ENCODE peak calls at places on chromosomes 6 and 20, in seven cellular contexts. V is NCI-H1105; R is HT1080; M is type B pancreatic cell; F is IMR-90; D is activated naive CD4-positive, alpha-beta T cell; C is aorta. E is an unnamed sample.
A peak's percentile ranks its signal among the peaks of the same experiment; 100 is the strongest.

GRCh38 chr6:62891065-62891647 is 320.1 kb upstream of the FKBP1C start:
- DNase-seq in V (no peak), R (no peak), M (no peak), F (no peak), D (no peak), C (no peak), E (no peak)

GRCh38 chr6:16901777-16902176 is 140.5 kb upstream of the ATXN1 start:
- DNase-seq in V (peak; percentile 36), R (no peak), M (no peak), F (peak; percentile 61), D (no peak), C (peak; percentile 78), E (peak; percentile 85)

GRCh38 chr6:135600086-135600702 is 102.7 kb upstream of the AHI1 start:
- DNase-seq in V (peak; percentile 97), R (no peak), M (no peak), F (no peak), D (no peak), C (no peak), E (no peak)

GRCh38 chr6:121503633-121504032 is 68.2 kb downstream of the GJA1 start:
- DNase-seq in V (no peak), R (no peak), M (no peak), F (peak; percentile 70), D (no peak), C (no peak), E (no peak)

GRCh38 chr20:37421988-37422387 is 76.0 kb downstream of the SRC start:
- DNase-seq in V (no peak), R (no peak), M (no peak), F (no peak), D (no peak), C (no peak), E (no peak)

GRCh38 chr20:36574278-36575065 is 1.1 kb downstream of the TGIF2 start:
- DNase-seq in V (no peak), R (peak; percentile 36), M (peak; percentile 79), F (peak; percentile 38), D (peak; percentile 45), C (peak; percentile 58), E (peak; percentile 80)

GRCh38 chr20:45611054-45611453 is 18.5 kb upstream of the WFDC10A start:
- DNase-seq in V (no peak), R (peak; percentile 89), M (no peak), F (peak; percentile 75), D (no peak), C (no peak), E (no peak)

GRCh38 chr6:126103993-126104392 is 117.7 kb downstream of the TRMT11 start:
- DNase-seq in V (no peak), R (no peak), M (no peak), F (no peak), D (no peak), C (no peak), E (no peak)

GRCh38 chr20:8798505-8798904 is 270.4 kb upstream of the PLCB4 start:
- DNase-seq in V (no peak), R (peak; percentile 13), M (no peak), F (no peak), D (no peak), C (no peak), E (no peak)

GRCh38 chr6:30211899-30212298 is 1.3 kb downstream of the TRIM26 start:
- DNase-seq in V (no peak), R (no peak), M (no peak), F (no peak), D (no peak), C (no peak), E (no peak)

GRCh38 chr20:8932192-8933150 is 136.4 kb upstream of the PLCB4 start:
- DNase-seq in V (no peak), R (peak; percentile 76), M (no peak), F (peak; percentile 67), D (no peak), C (no peak), E (no peak)

GRCh38 chr6:38514399-38514798 is 125.3 kb downstream of the BTBD9 start:
- DNase-seq in V (no peak), R (no peak), M (no peak), F (no peak), D (no peak), C (no peak), E (no peak)

E was measured in upper lobe of right lung.